ENCODE peak calls at places on chromosomes 16 and 17, in five cellular contexts. K is GM12878, E is SK-N-SH, G is K562, U is HepG2. H is an unnamed sample.

GRCh38 chr16:7744546-7745294 is 412.1 kb downstream of the RBFOX1 start:
- DNase-seq in K (no peak), E (no peak), G (no peak), U (no peak), H (no peak)

GRCh38 chr17:74126179-74126900 is 77.1 kb upstream of the RPL38 start:
- DNase-seq in K (no peak), E (no peak), G (no peak), U (no peak), H (no peak)

GRCh38 chr16:89561195-89562026 is 929 bp downstream of the RPL13 start:
- DNase-seq in K (no peak), E (no peak), G (peak; percentile 31), U (no peak), H (no peak)

GRCh38 chr16:2779151-2779920 is 2.3 kb upstream of the ELOB start:
- DNase-seq in K (no peak), E (no peak), G (no peak), U (no peak), H (no peak)

GRCh38 chr17:58447039-58447975 is 30.0 kb upstream of the RNF43 start:
- DNase-seq in K (peak; percentile 53), E (peak; percentile 78), G (peak; percentile 68), U (peak; percentile 88), H (peak; percentile 95)

GRCh38 chr17:72850410-72850809 is 242.1 kb downstream of the SLC39A11 start:
- DNase-seq in K (no peak), E (no peak), G (no peak), U (no peak), H (no peak)

GRCh38 chr17:82200135-82200534 is 12.5 kb downstream of the CCDC57 start:
- DNase-seq in K (no peak), E (no peak), G (peak; percentile 34), U (no peak), H (no peak)

GRCh38 chr17:17751489-17751995 is 70.3 kb downstream of the RAI1 start:
- DNase-seq in K (no peak), E (no peak), G (no peak), U (no peak), H (no peak)

GRCh38 chr16:81873843-81874752 is 95.0 kb downstream of the PLCG2 start:
- DNase-seq in K (no peak), E (peak; percentile 58), G (peak; percentile 72), U (peak; percentile 45), H (peak; percentile 57)

GRCh38 chr16:70473446-70474319 is 19.3 kb downstream of the FCSK start:
- DNase-seq in K (no peak), E (peak; percentile 51), G (no peak), U (no peak), H (no peak)

GRCh38 chr17:69235338-69236058 is 6.9 kb upstream of the ABCA10 start:
- DNase-seq in K (peak; percentile 79), E (peak; percentile 61), G (peak; percentile 77), U (peak; percentile 88), H (peak; percentile 89)

GRCh38 chr17:6426356-6427101 is 8.4 kb downstream of the AIPL1 start:
- DNase-seq in K (no peak), E (no peak), G (no peak), U (no peak), H (no peak)

GRCh38 chr17:35731932-35732805 is 730 bp downstream of the RASL10B start:
- DNase-seq in K (no peak), E (peak; percentile 77), G (no peak), U (no peak), H (no peak)

GRCh38 chr16:1781758-1782407 is 488 bp downstream of the SPSB3 start:
- DNase-seq in K (no peak), E (peak; percentile 70), G (no peak), U (no peak), H (no peak)

GRCh38 chr16:73323880-73324279 is 276.0 kb upstream of the ZFHX3 start:
- DNase-seq in K (no peak), E (no peak), G (no peak), U (no peak), H (no peak)

GRCh38 chr17:20930065-20930760 is 112.6 kb downstream of the USP22 start:
- DNase-seq in K (no peak), E (no peak), G (no peak), U (no peak), H (no peak)

GRCh38 chr16:49652441-49653175 is 203.3 kb downstream of the ZNF423 start:
- DNase-seq in K (no peak), E (no peak), G (no peak), U (no peak), H (no peak)

GRCh38 chr17:81427446-81428120 is 32.3 kb downstream of the BAHCC1 start:
- DNase-seq in K (no peak), E (peak; percentile 73), G (no peak), U (no peak), H (no peak)

GRCh38 chr16:21276090-21276489 is 2.0 kb downstream of the CRYM start:
- DNase-seq in K (no peak), E (no peak), G (no peak), U (no peak), H (no peak)

GRCh38 chr17:42541041-42541833 is 5.2 kb downstream of the NAGLU start:
- DNase-seq in K (no peak), E (no peak), G (peak; percentile 9), U (peak; percentile 94), H (no peak)

GRCh38 chr17:34633351-34633750 is 54.0 kb downstream of the TMEM132E start:
- DNase-seq in K (no peak), E (no peak), G (no peak), U (no peak), H (no peak)

GRCh38 chr17:58283674-58284612 is 3.2 kb upstream of the MPO start:
- DNase-seq in K (no peak), E (no peak), G (no peak), U (no peak), H (no peak)

GRCh38 chr17:1289695-1290094 is 10.2 kb downstream of the TRARG1 start:
- DNase-seq in K (no peak), E (no peak), G (no peak), U (no peak), H (no peak)

GRCh38 chr16:67006930-67007658 is 18.7 kb downstream of the CES4A start:
- DNase-seq in K (no peak), E (no peak), G (no peak), U (no peak), H (no peak)

GRCh38 chr17:82943751-82944150 is 103.9 kb upstream of the ZNF750 start:
- DNase-seq in K (no peak), E (no peak), G (no peak), U (no peak), H (no peak)

DNA sequence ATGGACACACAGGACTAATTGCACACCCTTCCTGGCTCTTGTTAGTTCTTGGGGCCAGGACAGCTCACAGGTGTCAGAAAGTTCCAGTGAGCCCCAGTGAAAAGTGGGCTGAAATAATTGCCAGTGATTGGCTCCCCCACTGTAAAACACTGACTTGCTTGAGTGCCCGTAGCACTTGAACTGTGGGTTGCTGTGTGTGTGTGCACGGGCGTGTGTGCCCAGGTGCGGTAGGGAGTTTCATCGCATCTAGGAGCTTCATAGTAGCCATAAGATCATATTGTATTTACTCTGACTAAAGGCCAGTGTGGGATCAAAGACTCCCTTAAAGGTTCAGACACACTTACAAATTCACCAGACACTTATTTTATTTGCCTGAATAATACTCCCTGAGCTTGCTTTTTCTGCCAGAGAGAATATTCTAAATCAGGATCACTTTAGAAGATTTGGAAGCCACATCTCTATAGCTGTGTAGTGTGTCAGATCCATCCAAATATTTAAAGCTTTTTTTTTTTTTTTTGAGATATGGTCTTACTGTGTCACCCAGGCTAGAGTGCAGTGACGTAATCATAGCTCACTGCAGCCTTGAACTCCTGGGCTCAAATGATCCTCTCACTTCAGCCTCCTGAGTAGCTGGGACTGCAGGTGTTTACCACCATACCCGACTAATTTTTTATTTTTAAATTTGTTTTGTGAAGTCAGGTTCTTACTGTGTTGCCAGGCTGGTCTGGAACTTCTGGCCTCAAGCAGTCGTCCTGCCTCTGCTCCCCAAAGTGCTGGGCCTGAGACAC is 11.4 kb downstream of the UNK start:
- DNase-seq in K (no peak), E (no peak), G (no peak), U (no peak), H (no peak)
- TF ChIP-seq ZBTB33 in K (no peak), E (no peak), G (no peak), U (no peak), H (no peak)

GRCh38 chr16:85883813-85884212 is 15.1 kb upstream of the IRF8 start:
- DNase-seq in K (no peak), E (no peak), G (no peak), U (no peak), H (no peak)

GRCh38 chr16:85879975-85880831 is 18.8 kb upstream of the IRF8 start:
- DNase-seq in K (no peak), E (no peak), G (no peak), U (no peak), H (no peak)

GRCh38 chr16:85884808-85885463 is 14.0 kb upstream of the IRF8 start:
- DNase-seq in K (no peak), E (no peak), G (no peak), U (no peak), H (no peak)

GRCh38 chr16:85881436-85881835 is 17.5 kb upstream of the IRF8 start:
- DNase-seq in K (no peak), E (no peak), G (no peak), U (no peak), H (no peak)

DNA sequence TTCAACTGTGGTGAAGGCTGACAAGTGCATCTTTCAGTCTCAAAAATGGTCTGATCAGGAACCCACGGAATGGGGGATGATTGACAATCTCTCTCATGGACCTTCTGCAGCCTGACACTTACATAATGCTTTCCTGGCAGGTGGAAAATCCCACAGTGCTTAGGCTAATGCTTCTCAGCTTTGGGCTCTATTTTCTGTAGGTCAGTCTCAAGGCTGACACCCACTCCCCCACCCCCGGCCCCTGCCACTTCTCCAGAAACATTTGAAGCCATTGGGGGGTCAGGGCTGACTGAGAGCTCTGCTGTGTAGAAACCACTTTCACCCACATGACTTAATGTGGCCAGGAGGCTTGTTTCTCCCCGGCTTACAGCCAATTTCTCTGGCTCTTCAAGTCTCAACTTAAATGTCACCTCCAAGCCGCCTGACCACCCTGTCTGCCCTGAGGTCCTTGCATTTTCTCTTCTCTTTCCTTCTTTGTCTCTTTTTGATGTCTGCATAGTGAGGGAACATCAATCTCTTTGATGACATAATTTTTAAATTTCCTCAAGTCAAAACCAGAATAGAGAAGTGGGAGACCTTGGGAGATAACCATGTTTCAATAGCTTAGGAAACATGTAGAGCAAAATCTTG is 16.7 kb upstream of the IRF8 start:
- DNase-seq in K (no peak), E (no peak), G (no peak), U (no peak), H (no peak)
- TF ChIP-seq ZBTB33 in K (no peak), E (no peak), G (no peak), U (no peak), H (no peak)

GRCh38 chr17:13306310-13306962 is 288.6 kb upstream of the ELAC2 start:
- DNase-seq in K (no peak), E (peak; percentile 60), G (peak; percentile 31), U (peak; percentile 69), H (peak; percentile 81)

GRCh38 chr17:13310858-13311257 is 290.9 kb downstream of the HS3ST3A1 start:
- DNase-seq in K (no peak), E (no peak), G (no peak), U (no peak), H (no peak)

DNA sequence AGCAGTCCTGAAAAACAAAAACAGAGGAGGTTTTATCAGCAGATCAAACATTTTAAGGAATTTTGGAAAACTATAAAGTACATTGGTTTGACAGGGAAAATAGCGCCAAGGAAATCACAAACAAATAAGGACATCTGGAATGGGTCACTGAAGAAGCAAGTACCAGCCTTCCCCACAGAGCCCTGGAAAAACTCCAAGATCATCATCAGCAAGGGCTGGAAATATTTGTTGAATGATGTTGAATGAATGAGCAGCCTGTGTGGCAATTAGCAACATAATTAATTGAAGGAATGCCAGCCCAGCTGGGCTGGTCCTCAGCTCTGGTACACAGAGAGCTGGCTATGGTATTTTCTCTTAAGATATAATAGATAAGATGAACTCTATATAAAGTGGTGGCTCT is 290.4 kb downstream of the HS3ST3A1 start:
- DNase-seq in K (no peak), E (no peak), G (no peak), U (no peak), H (no peak)
- TF ChIP-seq ZBTB33 in K (no peak), E (no peak), G (no peak), U (no peak), H (no peak)

GRCh38 chr17:78535285-78536197 is 41.7 kb downstream of the DNAH17 start:
- DNase-seq in K (no peak), E (no peak), G (no peak), U (no peak), H (no peak)
- TF ChIP-seq ZBTB33 in K (no peak), E (no peak), G (no peak), U (no peak), H (no peak)